ENCODE peak calls at places on chromosome 11, in eight cellular contexts. T is esophagus squamous epithelium, E is lower leg skin, F is ovary, L is uterus, Q is adrenal gland, V is IMR-90, J is transverse colon. H is an unnamed sample.

GRCh38 chr11:2300290-2300935 is 1.3 kb downstream of the C11orf21 start:
- DNase-seq in T (no peak), E (peak), F (no peak), L (no peak), Q (no peak), V (no peak), J (no peak), H (no peak)

GRCh38 chr11:850777-851762 is 8.4 kb downstream of the TSPAN4 start:
- DNase-seq in T (no peak), E (no peak), F (no peak), L (no peak), Q (no peak), V (no peak), J (no peak), H (no peak)

GRCh38 chr11:128095459-128096096 is 491.8 kb downstream of the ETS1 start:
- DNase-seq in T (no peak), E (no peak), F (no peak), L (no peak), Q (no peak), V (peak), J (no peak), H (no peak)

GRCh38 chr11:45895553-45896259 is 10.3 kb downstream of the MAPK8IP1 start:
- DNase-seq in T (no peak), E (no peak), F (no peak), L (no peak), Q (no peak), V (no peak), J (no peak), H (no peak)

GRCh38 chr11:27700351-27701261 is at the start of gene BDNF:
- DNase-seq in T (no peak), E (no peak), F (peak), L (no peak), Q (no peak), V (peak), J (peak), H (no peak)

GRCh38 chr11:695606-696381 is at the start of gene TMEM80:
- DNase-seq in T (peak), E (peak), F (peak), L (peak), Q (peak), V (peak), J (peak), H (peak)

GRCh38 chr11:121418625-121419114 is 33.4 kb upstream of the SORL1 start:
- DNase-seq in T (no peak), E (peak), F (no peak), L (no peak), Q (peak), V (no peak), J (peak), H (peak)

GRCh38 chr11:10439924-10440323 is 15.1 kb upstream of the AMPD3 start:
- DNase-seq in T (no peak), E (no peak), F (no peak), L (no peak), Q (no peak), V (no peak), J (no peak), H (no peak)

GRCh38 chr11:63813563-63814382 is 517 bp downstream of the SPINDOC start:
- DNase-seq in T (no peak), E (no peak), F (peak), L (peak), Q (peak), V (peak), J (peak), H (peak)

GRCh38 chr11:72814139-72814830 is at the start of gene ATG16L2:
- DNase-seq in T (peak), E (peak), F (peak), L (peak), Q (peak), V (peak), J (peak), H (peak)

GRCh38 chr11:111107501-111107900 is 138.0 kb upstream of the POU2AF2 start:
- DNase-seq in T (no peak), E (no peak), F (no peak), L (no peak), Q (no peak), V (no peak), J (no peak), H (no peak)

GRCh38 chr11:33211588-33211987 is 45.6 kb upstream of the HIPK3 start:
- DNase-seq in T (no peak), E (no peak), F (no peak), L (no peak), Q (no peak), V (no peak), J (no peak), H (no peak)

GRCh38 chr11:71238285-71238875 is 14.0 kb downstream of the SHANK2 start:
- DNase-seq in T (no peak), E (no peak), F (no peak), L (no peak), Q (no peak), V (no peak), J (no peak), H (no peak)

GRCh38 chr11:27487706-27488105 is 15.1 kb upstream of the LGR4 start:
- DNase-seq in T (no peak), E (no peak), F (no peak), L (no peak), Q (no peak), V (no peak), J (no peak), H (no peak)

GRCh38 chr11:111918390-111919256 is at the start of gene C11orf52:
- DNase-seq in T (no peak), E (no peak), F (peak), L (no peak), Q (peak), V (peak), J (peak), H (peak)

GRCh38 chr11:10679644-10680043 is 13.9 kb downstream of the IRAG1 start:
- DNase-seq in T (no peak), E (no peak), F (no peak), L (no peak), Q (no peak), V (no peak), J (no peak), H (no peak)

GRCh38 chr11:76161261-76161961 is 44.9 kb downstream of the WNT11 start:
- DNase-seq in T (no peak), E (no peak), F (no peak), L (no peak), Q (no peak), V (no peak), J (no peak), H (no peak)

GRCh38 chr11:96037267-96037990 is 113.5 kb upstream of the MTMR2 start:
- DNase-seq in T (no peak), E (no peak), F (no peak), L (no peak), Q (no peak), V (no peak), J (no peak), H (no peak)

GRCh38 chr11:72989727-72990126 is 152.4 kb downstream of the FCHSD2 start:
- DNase-seq in T (no peak), E (no peak), F (no peak), L (no peak), Q (peak), V (peak), J (no peak), H (no peak)

GRCh38 chr11:103659138-103659734 is 377.2 kb upstream of the DDI1 start:
- DNase-seq in T (no peak), E (no peak), F (no peak), L (no peak), Q (no peak), V (no peak), J (no peak), H (no peak)

GRCh38 chr11:95143106-95143681 is 53.5 kb downstream of the ENDOD1 start:
- DNase-seq in T (no peak), E (no peak), F (no peak), L (no peak), Q (no peak), V (peak), J (no peak), H (no peak)

GRCh38 chr11:45900916-45901617 is 6.0 kb downstream of the FREY1 start:
- DNase-seq in T (no peak), E (no peak), F (peak), L (no peak), Q (peak), V (no peak), J (no peak), H (peak)

GRCh38 chr11:124983674-124984511 is 29.9 kb downstream of the CCDC15 start:
- DNase-seq in T (no peak), E (no peak), F (no peak), L (no peak), Q (no peak), V (no peak), J (no peak), H (no peak)

GRCh38 chr11:131373326-131373725 is 2.9 kb downstream of the NTM start:
- DNase-seq in T (no peak), E (no peak), F (no peak), L (no peak), Q (no peak), V (no peak), J (no peak), H (no peak)

GRCh38 chr11:69831985-69832384 is 12.8 kb upstream of the FGF3 start:
- DNase-seq in T (no peak), E (no peak), F (no peak), L (no peak), Q (no peak), V (no peak), J (no peak), H (no peak)

GRCh38 chr11:14318581-14318981 is 40.4 kb downstream of the RRAS2 start:
- DNase-seq in T (no peak), E (no peak), F (no peak), L (no peak), Q (no peak), V (peak), J (no peak), H (no peak)

GRCh38 chr11:9688716-9689511 is 25.0 kb downstream of the SWAP70 start:
- DNase-seq in T (no peak), E (no peak), F (no peak), L (no peak), Q (no peak), V (peak), J (no peak), H (no peak)

GRCh38 chr11:22192642-22193347 is at the start of gene ANO5:
- DNase-seq in T (no peak), E (peak), F (peak), L (peak), Q (peak), V (no peak), J (peak), H (peak)

GRCh38 chr11:111312076-111312475 is 13.7 kb downstream of the POU2AF3 start:
- DNase-seq in T (no peak), E (no peak), F (no peak), L (no peak), Q (no peak), V (no peak), J (no peak), H (no peak)

GRCh38 chr11:34427171-34427805 is 11.4 kb upstream of the CAT start:
- DNase-seq in T (no peak), E (no peak), F (no peak), L (peak), Q (no peak), V (peak), J (no peak), H (no peak)

GRCh38 chr11:79676396-79676795 is 235.6 kb upstream of the TENM4 start:
- DNase-seq in T (no peak), E (no peak), F (no peak), L (no peak), Q (no peak), V (no peak), J (no peak), H (no peak)

GRCh38 chr11:111694851-111695250 is 71.3 kb downstream of the PPP2R1B start:
- DNase-seq in T (no peak), E (no peak), F (no peak), L (no peak), Q (no peak), V (peak), J (no peak), H (no peak)

GRCh38 chr11:73991471-73992006 is 8.9 kb upstream of the UCP2 start:
- DNase-seq in T (no peak), E (no peak), F (no peak), L (no peak), Q (no peak), V (no peak), J (no peak), H (no peak)

GRCh38 chr11:117178210-117179034 is at the start of gene SIDT2:
- DNase-seq in T (peak), E (peak), F (peak), L (peak), Q (peak), V (peak), J (peak), H (peak)
- TF ChIP-seq POLR2A in T (peak), E (no peak), F (peak), L (peak), Q (peak), V (peak), J (peak), H (peak)

GRCh38 chr11:119584193-119585037 is 144.6 kb downstream of the NECTIN1 start:
- DNase-seq in T (no peak), E (peak), F (no peak), L (no peak), Q (peak), V (peak), J (no peak), H (peak)
- TF ChIP-seq POLR2A in T (no peak), E (no peak), F (no peak), L (no peak), Q (no peak), V (no peak), J (no peak), H (no peak)

GRCh38 chr11:67313125-67313890 is 10.0 kb downstream of the SSH3 start:
- DNase-seq in T (no peak), E (no peak), F (no peak), L (no peak), Q (no peak), V (no peak), J (no peak), H (no peak)

GRCh38 chr11:67311051-67311555 is 7.8 kb downstream of the SSH3 start:
- DNase-seq in T (no peak), E (no peak), F (no peak), L (no peak), Q (peak), V (no peak), J (no peak), H (no peak)

GRCh38 chr11:67312187-67313021 is 9.1 kb downstream of the SSH3 start:
- DNase-seq in T (no peak), E (peak), F (no peak), L (no peak), Q (peak), V (no peak), J (peak), H (no peak)

GRCh38 chr11:67310246-67311050 is 7.1 kb downstream of the SSH3 start:
- DNase-seq in T (no peak), E (no peak), F (no peak), L (no peak), Q (no peak), V (no peak), J (no peak), H (no peak)

GRCh38 chr11:67311556-67312082 is 8.3 kb downstream of the SSH3 start:
- DNase-seq in T (no peak), E (peak), F (no peak), L (no peak), Q (no peak), V (no peak), J (no peak), H (no peak)
- TF ChIP-seq POLR2A in T (no peak), E (no peak), F (no peak), L (no peak), Q (no peak), V (no peak), J (no peak), H (no peak)

GRCh38 chr11:118263694-118264567 is at the start of gene MPZL2:
- DNase-seq in T (no peak), E (peak), F (no peak), L (peak), Q (peak), V (no peak), J (peak), H (peak)
- TF ChIP-seq POLR2A in T (peak), E (no peak), F (no peak), L (peak), Q (no peak), V (no peak), J (peak), H (peak)

DNA sequence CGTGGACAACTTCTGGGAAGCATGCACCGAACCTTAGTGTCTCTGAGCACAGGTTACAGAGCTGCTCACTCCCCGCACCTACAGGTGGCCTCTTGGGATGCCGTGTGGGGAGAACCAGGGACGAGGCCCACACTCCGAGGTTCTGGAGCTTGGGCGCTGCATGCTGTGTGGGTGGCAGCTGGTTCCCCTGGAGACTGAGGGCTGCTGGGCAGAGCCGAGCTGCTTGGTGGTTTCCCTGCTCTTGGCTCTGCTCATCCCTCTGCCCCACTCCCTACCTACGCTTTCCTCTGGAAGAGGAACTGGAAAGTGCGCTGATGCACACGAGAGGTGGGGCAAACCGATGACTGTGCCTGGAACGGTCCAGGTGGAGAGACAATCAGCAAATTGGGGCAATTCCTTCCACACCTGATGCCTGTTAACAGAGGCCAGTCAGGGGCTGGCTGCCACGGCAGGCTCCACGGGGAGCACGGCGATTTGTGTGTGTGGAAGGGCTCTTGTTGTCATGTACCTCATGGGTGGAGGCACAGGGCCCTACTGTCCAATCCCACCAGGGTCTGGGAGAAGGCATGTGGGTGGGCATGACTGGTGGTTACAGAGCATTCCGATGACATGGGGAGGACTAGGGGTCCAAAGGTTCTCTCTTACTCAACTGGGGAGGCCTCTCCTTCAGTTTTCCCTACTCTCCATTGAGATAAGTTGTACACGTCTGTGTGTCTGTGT is 60.9 kb downstream of the ST14 start:
- DNase-seq in T (no peak), E (no peak), F (no peak), L (no peak), Q (no peak), V (no peak), J (no peak), H (no peak)
- TF ChIP-seq POLR2A in T (no peak), E (no peak), F (no peak), L (no peak), Q (no peak), V (no peak), J (no peak), H (no peak)

DNA sequence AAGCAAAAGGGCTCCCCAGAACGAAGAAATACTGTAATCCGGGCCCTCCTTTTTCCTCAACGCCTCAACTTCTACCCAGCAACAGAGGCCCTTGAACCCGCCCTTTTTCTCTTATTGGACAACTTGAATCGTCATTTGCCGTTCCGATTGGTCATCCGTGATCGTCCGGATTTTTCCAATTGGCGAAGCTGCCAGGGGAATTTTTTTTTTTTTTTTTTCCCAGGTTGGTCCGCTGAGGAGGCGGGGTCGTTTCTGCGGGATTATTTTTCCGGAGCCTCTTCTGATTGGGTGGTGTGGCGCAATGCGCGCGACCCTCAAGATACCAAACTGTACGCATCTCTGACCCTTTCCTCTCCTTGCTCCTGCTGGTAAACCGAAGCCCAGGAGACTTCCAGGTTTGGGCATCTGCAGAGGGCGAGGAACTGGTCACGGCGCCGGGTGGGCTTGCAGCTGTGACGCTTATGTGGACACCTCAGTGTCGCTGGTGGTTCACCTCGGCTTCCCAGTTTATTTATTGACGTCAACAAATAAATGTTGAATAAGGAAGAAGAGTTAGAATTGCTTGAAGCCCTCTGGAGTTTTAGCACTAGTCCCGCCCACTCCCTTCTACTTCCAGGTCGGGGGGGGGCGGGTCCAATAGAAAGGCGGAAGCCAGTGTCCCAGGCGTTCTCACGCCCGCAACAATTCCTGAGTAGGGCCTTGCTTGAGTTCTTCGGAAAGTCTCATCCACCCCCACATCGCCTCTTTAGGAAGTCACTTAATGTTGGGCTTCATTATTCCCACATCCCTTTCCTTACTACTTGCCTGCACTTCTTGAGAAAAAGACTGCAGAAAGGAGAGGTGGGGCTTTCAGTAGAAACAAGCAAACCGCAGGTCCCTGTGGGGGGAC is at the start of gene TTC9C:
- DNase-seq in T (peak), E (peak), F (peak), L (peak), Q (peak), V (peak), J (peak), H (peak)
- TF ChIP-seq POLR2A in T (no peak), E (no peak), F (peak), L (peak), Q (peak), V (peak), J (peak), H (no peak)

GRCh38 chr11:117314840-117315239 is 1.2 kb downstream of the BACE1 start:
- DNase-seq in T (no peak), E (no peak), F (no peak), L (no peak), Q (no peak), V (no peak), J (no peak), H (no peak)

GRCh38 chr11:117315285-117316196 is 515 bp downstream of the BACE1 start:
- DNase-seq in T (no peak), E (no peak), F (peak), L (no peak), Q (no peak), V (no peak), J (no peak), H (peak)

GRCh38 chr11:117313828-117314768 is 2.0 kb downstream of the BACE1 start:
- DNase-seq in T (no peak), E (no peak), F (no peak), L (no peak), Q (peak), V (no peak), J (no peak), H (no peak)

GRCh38 chr11:117318738-117319137 is 2.7 kb upstream of the BACE1 start:
- DNase-seq in T (no peak), E (no peak), F (no peak), L (no peak), Q (no peak), V (no peak), J (no peak), H (no peak)

GRCh38 chr11:117316197-117316961 is at the start of gene BACE1:
- DNase-seq in T (no peak), E (peak), F (peak), L (peak), Q (peak), V (peak), J (peak), H (peak)
- TF ChIP-seq POLR2A in T (no peak), E (no peak), F (peak), L (peak), Q (peak), V (no peak), J (no peak), H (peak)

DNA sequence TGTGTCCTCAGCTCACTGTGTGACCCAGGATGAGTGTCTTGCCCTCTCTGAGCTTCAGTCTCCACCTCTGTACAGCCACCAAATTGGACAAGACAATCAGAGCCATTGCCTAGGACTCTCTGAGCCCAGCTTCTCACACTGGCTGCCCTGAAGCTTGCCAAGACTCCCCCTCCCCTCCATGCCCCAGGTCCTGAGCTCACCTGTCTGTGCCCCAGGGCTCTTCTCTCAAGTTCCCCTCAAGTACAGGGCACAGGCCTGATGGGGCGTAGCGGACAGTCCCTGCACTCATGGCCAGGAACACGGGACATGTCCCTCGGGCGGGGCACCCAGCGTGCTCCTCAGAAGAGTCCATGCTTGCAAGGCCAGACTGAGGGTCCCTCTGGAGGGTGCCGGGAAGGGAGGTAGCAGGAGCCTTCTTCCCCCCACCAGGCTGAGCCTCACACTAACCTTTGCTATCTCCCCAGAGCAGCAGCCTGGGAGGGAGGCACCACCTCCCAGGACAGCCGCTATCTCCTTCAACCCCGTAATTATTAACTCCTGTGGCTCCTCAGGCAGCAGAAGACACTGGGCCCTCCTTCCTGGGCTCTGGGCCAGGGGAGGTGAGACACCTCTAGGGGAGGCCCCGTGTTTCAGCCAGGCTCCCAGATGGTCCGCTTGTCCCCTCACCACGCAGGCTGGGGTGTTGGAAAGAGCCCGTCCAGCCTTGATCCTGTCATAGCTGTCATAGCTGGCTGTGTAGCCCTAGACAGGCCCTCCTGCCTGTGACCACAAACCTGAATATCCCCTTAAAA is 2.7 kb upstream of the RAB3IL1 start:
- DNase-seq in T (no peak), E (peak), F (peak), L (no peak), Q (peak), V (no peak), J (no peak), H (no peak)
- TF ChIP-seq POLR2A in T (no peak), E (no peak), F (no peak), L (no peak), Q (no peak), V (no peak), J (no peak), H (no peak)

H was measured in body of pancreas.